ENCODE peak calls at places on chromosomes 6 and 20, in four cellular contexts. C is OCI-LY7, M is A549, A is AG09309. L is an unnamed sample.

GRCh38 chr6:39561536-39562266 is 163.5 kb downstream of the KIF6 start:
- DNase-seq in C (no peak), A (no peak), M (no peak), L (no peak)

GRCh38 chr20:23061262-23061661 is 11.8 kb upstream of the THBD start:
- DNase-seq in M (no peak), A (no peak), C (no peak), L (no peak)

GRCh38 chr6:7148100-7148822 is 40.5 kb downstream of the RREB1 start:
- DNase-seq in C (no peak), M (no peak), A (no peak), L (no peak)

GRCh38 chr20:38498909-38499308 is 26.3 kb downstream of the RALGAPB start:
- DNase-seq in M (no peak), A (no peak), C (no peak), L (no peak)

GRCh38 chr6:51350308-51350904 is 531.7 kb downstream of the TFAP2B start:
- DNase-seq in A (no peak), M (peak), C (peak), L (peak)

GRCh38 chr6:142760152-142760551 is 184.8 kb downstream of the HIVEP2 start:
- DNase-seq in A (peak), M (no peak), C (no peak), L (no peak)

GRCh38 chr6:26309731-26310142 is 55.3 kb upstream of the BTN3A2 start:
- DNase-seq in C (no peak), M (peak), A (no peak), L (no peak)

GRCh38 chr6:33977606-33978438 is 168.1 kb downstream of the GRM4 start:
- DNase-seq in M (no peak), A (no peak), C (no peak), L (no peak)

GRCh38 chr20:911882-912600 is 4.1 kb downstream of the ANGPT4 start:
- DNase-seq in C (peak), A (no peak), M (no peak), L (no peak)

GRCh38 chr20:1950836-1951235 is 43.0 kb downstream of the PDYN start:
- DNase-seq in A (no peak), M (no peak), C (no peak), L (no peak)

GRCh38 chr6:39411465-39411864 is 89.0 kb upstream of the KCNK16 start:
- DNase-seq in M (no peak), C (no peak), A (no peak), L (no peak)

GRCh38 chr20:2752631-2753455 is 47.6 kb downstream of the CPXM1 start:
- DNase-seq in A (no peak), M (peak), C (no peak), L (no peak)

GRCh38 chr20:1267809-1268374 is 1.8 kb downstream of the SNPH start:
- DNase-seq in M (no peak), A (no peak), C (no peak), L (no peak)

GRCh38 chr6:134347916-134348805 is 30.2 kb upstream of the SGK1 start:
- DNase-seq in A (peak), M (no peak), C (no peak), L (peak)

GRCh38 chr6:138372711-138373463 is 4.8 kb upstream of the SMIM28 start:
- DNase-seq in C (no peak), M (no peak), A (no peak), L (no peak)

GRCh38 chr6:110039996-110040383 is 61.9 kb downstream of the GPR6 start:
- DNase-seq in C (peak), A (no peak), M (peak), L (no peak)
- TF ChIP-seq CTCF in C (peak), A (peak), M (no peak), L (peak)

GRCh38 chr6:29965873-29966601 is 23.7 kb downstream of the HLA-A start:
- DNase-seq in A (no peak), M (peak), C (peak), L (no peak)

GRCh38 chr6:29968905-29969304 is 26.6 kb downstream of the HLA-A start:
- DNase-seq in M (no peak), C (no peak), A (no peak), L (no peak)

GRCh38 chr6:29964904-29965872 is 22.9 kb downstream of the HLA-A start:
- DNase-seq in A (peak), C (peak), M (peak), L (peak)

GRCh38 chr6:29968130-29968529 is 25.8 kb downstream of the HLA-A start:
- DNase-seq in A (no peak), C (no peak), M (peak), L (no peak)

DNA sequence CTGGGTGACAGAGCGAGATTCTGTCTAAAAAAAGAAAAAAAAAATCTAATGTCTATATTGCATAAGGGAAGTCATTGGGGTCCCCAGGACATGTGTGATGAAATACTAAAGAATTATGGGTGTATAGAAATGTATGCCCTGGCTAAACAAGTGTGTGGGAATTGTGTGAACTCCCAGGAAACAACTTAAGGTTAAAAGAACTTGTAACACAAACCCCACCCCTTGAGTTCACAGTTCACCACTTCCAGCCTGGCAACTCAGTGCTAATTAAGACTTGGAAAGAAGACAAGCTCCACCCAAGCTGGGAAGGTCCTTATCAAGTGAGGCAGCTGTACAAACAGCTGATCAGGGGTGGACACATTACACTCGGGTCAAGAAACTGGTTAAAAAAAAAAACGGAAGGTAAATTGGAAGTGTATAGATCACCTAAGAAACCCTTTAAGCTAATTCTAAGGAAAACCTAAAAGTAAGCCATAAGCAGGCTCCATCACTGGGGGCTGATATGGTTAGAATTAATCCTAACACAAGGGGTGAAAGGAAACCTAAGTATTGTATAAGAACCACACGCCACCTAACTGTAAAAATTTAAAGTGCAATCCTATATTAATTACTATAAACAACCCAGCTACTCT is 25.2 kb downstream of the HLA-A start:
- DNase-seq in M (no peak), A (no peak), C (peak), L (no peak)
- TF ChIP-seq CTCF in M (peak), A (peak), C (peak), L (no peak)

GRCh38 chr6:81881660-81882059 is 129.2 kb upstream of the TENT5A start:
- DNase-seq in M (no peak), C (no peak), A (no peak), L (no peak)

GRCh38 chr6:81876977-81877376 is 124.5 kb upstream of the TENT5A start:
- DNase-seq in M (no peak), A (no peak), C (no peak), L (no peak)

GRCh38 chr6:81878479-81878878 is 126.0 kb upstream of the TENT5A start:
- DNase-seq in C (no peak), A (no peak), M (no peak), L (no peak)

GRCh38 chr6:81875776-81876293 is 123.4 kb upstream of the TENT5A start:
- DNase-seq in A (no peak), C (no peak), M (no peak), L (peak)
- TF ChIP-seq CTCF in A (no peak), C (no peak), M (no peak), L (no peak)

GRCh38 chr20:7470912-7471311 is 469.3 kb downstream of the HAO1 start:
- DNase-seq in A (no peak), M (no peak), C (no peak), L (no peak)
- TF ChIP-seq CTCF in A (no peak), M (no peak), C (no peak), L (no peak)

GRCh38 chr20:8786383-8786782 is 282.5 kb upstream of the PLCB4 start:
- DNase-seq in M (no peak), A (no peak), C (no peak), L (no peak)

GRCh38 chr20:8788831-8789230 is 280.1 kb upstream of the PLCB4 start:
- DNase-seq in A (no peak), C (no peak), M (no peak), L (no peak)

GRCh38 chr20:8788275-8788674 is 280.6 kb upstream of the PLCB4 start:
- DNase-seq in C (no peak), A (no peak), M (no peak), L (no peak)

GRCh38 chr20:8790442-8791074 is 278.3 kb upstream of the PLCB4 start:
- DNase-seq in M (peak), C (peak), A (no peak), L (peak)

DNA sequence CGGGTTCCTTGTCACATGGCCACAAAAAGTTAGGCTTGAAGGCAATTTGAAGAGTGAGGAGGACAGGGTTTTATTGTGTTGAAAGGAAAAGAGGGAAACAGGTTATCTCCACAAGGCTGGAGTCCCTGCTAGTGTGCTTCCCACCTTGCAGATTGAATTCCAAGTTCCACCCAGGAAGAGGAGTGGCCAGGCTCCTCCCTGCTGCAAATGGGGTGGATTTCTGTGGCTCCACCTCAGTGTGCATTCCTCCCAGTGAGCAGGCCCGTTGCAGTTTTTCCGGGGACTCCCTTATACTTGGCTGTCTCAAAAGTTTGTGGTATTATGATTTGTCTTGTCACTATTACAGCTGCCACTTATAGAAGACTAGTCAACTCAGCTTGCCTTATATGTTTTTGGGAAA is 281.8 kb upstream of the PLCB4 start:
- DNase-seq in M (no peak), C (no peak), A (no peak), L (no peak)
- TF ChIP-seq CTCF in M (no peak), C (no peak), A (no peak), L (no peak)

L was measured in astrocyte of the cerebellum.